ENCODE peak calls at places on chromosomes 4 and X, in four cellular contexts. One of them, this sample, is unnamed.

GRCh38 chr4:3644849-3645627 is 112.8 kb upstream of the LRPAP1 start:
- DNase-seq in GM04504: peak
- DNase-seq in stimulated activated CD4-positive, alpha-beta T cell treated with anti-CD3 and anti-CD28 coated beads, Interleukin-2, amount 100 ng/mL, for 24 hours: no peak
- DNase-seq in effector memory CD4-positive, alpha-beta T cell: no peak
- DNase-seq in this sample: no peak

GRCh38 chrX:9682456-9682855 is 83.2 kb downstream of the GPR143 start:
- DNase-seq in effector memory CD4-positive, alpha-beta T cell: no peak
- DNase-seq in stimulated activated CD4-positive, alpha-beta T cell treated with anti-CD3 and anti-CD28 coated beads, Interleukin-2, amount 100 ng/mL, for 24 hours: no peak
- DNase-seq in GM04504: no peak
- DNase-seq in this sample: no peak

GRCh38 chrX:54447461-54447860 is 7.3 kb downstream of the TSR2 start:
- DNase-seq in GM04504: no peak
- DNase-seq in effector memory CD4-positive, alpha-beta T cell: no peak
- DNase-seq in stimulated activated CD4-positive, alpha-beta T cell treated with anti-CD3 and anti-CD28 coated beads, Interleukin-2, amount 100 ng/mL, for 24 hours: no peak
- DNase-seq in this sample: no peak

GRCh38 chr4:73608677-73609594 is 11.3 kb downstream of the RASSF6 start:
- DNase-seq in stimulated activated CD4-positive, alpha-beta T cell treated with anti-CD3 and anti-CD28 coated beads, Interleukin-2, amount 100 ng/mL, for 24 hours: no peak
- DNase-seq in GM04504: peak
- DNase-seq in effector memory CD4-positive, alpha-beta T cell: no peak
- DNase-seq in this sample: no peak

GRCh38 chrX:78555401-78555980 is 103.6 kb downstream of the RTL3 start:
- DNase-seq in stimulated activated CD4-positive, alpha-beta T cell treated with anti-CD3 and anti-CD28 coated beads, Interleukin-2, amount 100 ng/mL, for 24 hours: no peak
- DNase-seq in effector memory CD4-positive, alpha-beta T cell: no peak
- DNase-seq in GM04504: no peak
- DNase-seq in this sample: no peak

GRCh38 chr4:22824091-22824490 is 131.4 kb downstream of the GBA3 start:
- DNase-seq in stimulated activated CD4-positive, alpha-beta T cell treated with anti-CD3 and anti-CD28 coated beads, Interleukin-2, amount 100 ng/mL, for 24 hours: no peak
- DNase-seq in effector memory CD4-positive, alpha-beta T cell: no peak
- DNase-seq in GM04504: no peak
- DNase-seq in this sample: no peak

GRCh38 chr4:26298198-26298950 is 22.4 kb upstream of the RBPJ start:
- DNase-seq in effector memory CD4-positive, alpha-beta T cell: no peak
- DNase-seq in GM04504: no peak
- DNase-seq in stimulated activated CD4-positive, alpha-beta T cell treated with anti-CD3 and anti-CD28 coated beads, Interleukin-2, amount 100 ng/mL, for 24 hours: no peak
- DNase-seq in this sample: no peak

GRCh38 chrX:149877636-149878035 is 3.3 kb upstream of the MAGEA8 start:
- DNase-seq in stimulated activated CD4-positive, alpha-beta T cell treated with anti-CD3 and anti-CD28 coated beads, Interleukin-2, amount 100 ng/mL, for 24 hours: no peak
- DNase-seq in effector memory CD4-positive, alpha-beta T cell: no peak
- DNase-seq in GM04504: no peak
- DNase-seq in this sample: no peak

GRCh38 chr4:30718021-30718888 is 1.9 kb upstream of the PCDH7 start:
- DNase-seq in stimulated activated CD4-positive, alpha-beta T cell treated with anti-CD3 and anti-CD28 coated beads, Interleukin-2, amount 100 ng/mL, for 24 hours: peak
- DNase-seq in effector memory CD4-positive, alpha-beta T cell: no peak
- DNase-seq in GM04504: peak
- DNase-seq in this sample: no peak

GRCh38 chrX:128781506-128781905 is 729.3 kb upstream of the ACTRT1 start:
- DNase-seq in stimulated activated CD4-positive, alpha-beta T cell treated with anti-CD3 and anti-CD28 coated beads, Interleukin-2, amount 100 ng/mL, for 24 hours: peak
- DNase-seq in effector memory CD4-positive, alpha-beta T cell: no peak
- DNase-seq in GM04504: no peak
- DNase-seq in this sample: no peak

GRCh38 chrX:67604979-67605703 is 61.3 kb downstream of the AR start:
- DNase-seq in effector memory CD4-positive, alpha-beta T cell: no peak
- DNase-seq in GM04504: peak
- DNase-seq in stimulated activated CD4-positive, alpha-beta T cell treated with anti-CD3 and anti-CD28 coated beads, Interleukin-2, amount 100 ng/mL, for 24 hours: no peak
- DNase-seq in this sample: peak

GRCh38 chr4:120801171-120801758 is 121.3 kb downstream of the PRDM5 start:
- DNase-seq in effector memory CD4-positive, alpha-beta T cell: no peak
- DNase-seq in stimulated activated CD4-positive, alpha-beta T cell treated with anti-CD3 and anti-CD28 coated beads, Interleukin-2, amount 100 ng/mL, for 24 hours: no peak
- DNase-seq in GM04504: no peak
- DNase-seq in this sample: no peak

GRCh38 chr4:26020896-26021295 is 106.9 kb downstream of the SMIM20 start:
- DNase-seq in effector memory CD4-positive, alpha-beta T cell: no peak
- DNase-seq in stimulated activated CD4-positive, alpha-beta T cell treated with anti-CD3 and anti-CD28 coated beads, Interleukin-2, amount 100 ng/mL, for 24 hours: no peak
- DNase-seq in GM04504: no peak
- DNase-seq in this sample: no peak

GRCh38 chr4:114180481-114180880 is 201.0 kb upstream of the ARSJ start:
- DNase-seq in GM04504: peak
- DNase-seq in stimulated activated CD4-positive, alpha-beta T cell treated with anti-CD3 and anti-CD28 coated beads, Interleukin-2, amount 100 ng/mL, for 24 hours: peak
- DNase-seq in effector memory CD4-positive, alpha-beta T cell: peak
- DNase-seq in this sample: peak

GRCh38 chr4:39319678-39320077 is 46.5 kb downstream of the RFC1 start:
- DNase-seq in stimulated activated CD4-positive, alpha-beta T cell treated with anti-CD3 and anti-CD28 coated beads, Interleukin-2, amount 100 ng/mL, for 24 hours: no peak
- DNase-seq in GM04504: peak
- DNase-seq in effector memory CD4-positive, alpha-beta T cell: no peak
- DNase-seq in this sample: peak

GRCh38 chrX:69746051-69746450 is 130.1 kb downstream of the EDA start:
- DNase-seq in stimulated activated CD4-positive, alpha-beta T cell treated with anti-CD3 and anti-CD28 coated beads, Interleukin-2, amount 100 ng/mL, for 24 hours: no peak
- DNase-seq in effector memory CD4-positive, alpha-beta T cell: no peak
- DNase-seq in GM04504: no peak
- DNase-seq in this sample: no peak

GRCh38 chrX:37783284-37783683 is 3.4 kb downstream of the CYBB start:
- DNase-seq in effector memory CD4-positive, alpha-beta T cell: no peak
- DNase-seq in GM04504: no peak
- DNase-seq in stimulated activated CD4-positive, alpha-beta T cell treated with anti-CD3 and anti-CD28 coated beads, Interleukin-2, amount 100 ng/mL, for 24 hours: no peak
- DNase-seq in this sample: no peak

GRCh38 chrX:24241822-24242648 is 71.8 kb downstream of the SUPT20HL2 start:
- DNase-seq in effector memory CD4-positive, alpha-beta T cell: no peak
- DNase-seq in GM04504: no peak
- DNase-seq in stimulated activated CD4-positive, alpha-beta T cell treated with anti-CD3 and anti-CD28 coated beads, Interleukin-2, amount 100 ng/mL, for 24 hours: no peak
- DNase-seq in this sample: no peak

GRCh38 chrX:13721371-13721770 is 13.0 kb downstream of the TRAPPC2 start:
- DNase-seq in effector memory CD4-positive, alpha-beta T cell: no peak
- DNase-seq in GM04504: no peak
- DNase-seq in stimulated activated CD4-positive, alpha-beta T cell treated with anti-CD3 and anti-CD28 coated beads, Interleukin-2, amount 100 ng/mL, for 24 hours: no peak
- DNase-seq in this sample: no peak

GRCh38 chr4:54176202-54176601 is 52.9 kb upstream of the PDGFRA start:
- DNase-seq in stimulated activated CD4-positive, alpha-beta T cell treated with anti-CD3 and anti-CD28 coated beads, Interleukin-2, amount 100 ng/mL, for 24 hours: no peak
- DNase-seq in effector memory CD4-positive, alpha-beta T cell: no peak
- DNase-seq in GM04504: no peak
- DNase-seq in this sample: no peak

GRCh38 chr4:97828646-97829045 is 314.6 kb downstream of the STPG2 start:
- DNase-seq in effector memory CD4-positive, alpha-beta T cell: no peak
- DNase-seq in GM04504: no peak
- DNase-seq in stimulated activated CD4-positive, alpha-beta T cell treated with anti-CD3 and anti-CD28 coated beads, Interleukin-2, amount 100 ng/mL, for 24 hours: no peak
- DNase-seq in this sample: no peak

GRCh38 chr4:1395941-1396805 is 10.1 kb downstream of the NKX1-1 start:
- DNase-seq in stimulated activated CD4-positive, alpha-beta T cell treated with anti-CD3 and anti-CD28 coated beads, Interleukin-2, amount 100 ng/mL, for 24 hours: no peak
- DNase-seq in effector memory CD4-positive, alpha-beta T cell: no peak
- DNase-seq in GM04504: no peak
- DNase-seq in this sample: no peak

GRCh38 chr4:91116861-91117260 is 989.7 kb downstream of the CCSER1 start:
- DNase-seq in effector memory CD4-positive, alpha-beta T cell: no peak
- DNase-seq in stimulated activated CD4-positive, alpha-beta T cell treated with anti-CD3 and anti-CD28 coated beads, Interleukin-2, amount 100 ng/mL, for 24 hours: no peak
- DNase-seq in GM04504: no peak
- DNase-seq in this sample: no peak

GRCh38 chrX:111352424-111352823 is 59.6 kb downstream of the DCX start:
- DNase-seq in effector memory CD4-positive, alpha-beta T cell: no peak
- DNase-seq in stimulated activated CD4-positive, alpha-beta T cell treated with anti-CD3 and anti-CD28 coated beads, Interleukin-2, amount 100 ng/mL, for 24 hours: no peak
- DNase-seq in GM04504: no peak
- DNase-seq in this sample: no peak

GRCh38 chrX:138748480-138748879 is 37.0 kb upstream of the FGF13 start:
- DNase-seq in GM04504: no peak
- DNase-seq in stimulated activated CD4-positive, alpha-beta T cell treated with anti-CD3 and anti-CD28 coated beads, Interleukin-2, amount 100 ng/mL, for 24 hours: no peak
- DNase-seq in effector memory CD4-positive, alpha-beta T cell: no peak
- DNase-seq in this sample: no peak

GRCh38 chr4:139556071-139556734 is at the start of gene SETD7:
- DNase-seq in stimulated activated CD4-positive, alpha-beta T cell treated with anti-CD3 and anti-CD28 coated beads, Interleukin-2, amount 100 ng/mL, for 24 hours: peak
- DNase-seq in GM04504: peak
- DNase-seq in effector memory CD4-positive, alpha-beta T cell: peak
- DNase-seq in this sample: no peak

GRCh38 chr4:1030559-1030958 is 19.1 kb downstream of the FGFRL1 start:
- DNase-seq in GM04504: no peak
- DNase-seq in effector memory CD4-positive, alpha-beta T cell: no peak
- DNase-seq in stimulated activated CD4-positive, alpha-beta T cell treated with anti-CD3 and anti-CD28 coated beads, Interleukin-2, amount 100 ng/mL, for 24 hours: no peak
- DNase-seq in this sample: no peak

GRCh38 chrX:10444204-10444603 is 176.2 kb downstream of the MID1 start:
- DNase-seq in GM04504: no peak
- DNase-seq in stimulated activated CD4-positive, alpha-beta T cell treated with anti-CD3 and anti-CD28 coated beads, Interleukin-2, amount 100 ng/mL, for 24 hours: no peak
- DNase-seq in effector memory CD4-positive, alpha-beta T cell: no peak
- DNase-seq in this sample: no peak

GRCh38 chrX:55326985-55327384 is 62.3 kb upstream of the PAGE3 start:
- DNase-seq in GM04504: no peak
- DNase-seq in stimulated activated CD4-positive, alpha-beta T cell treated with anti-CD3 and anti-CD28 coated beads, Interleukin-2, amount 100 ng/mL, for 24 hours: no peak
- DNase-seq in effector memory CD4-positive, alpha-beta T cell: no peak
- DNase-seq in this sample: no peak

GRCh38 chr4:184306949-184307348 is 89.3 kb upstream of the ENPP6 start:
- DNase-seq in GM04504: no peak
- DNase-seq in effector memory CD4-positive, alpha-beta T cell: no peak
- DNase-seq in stimulated activated CD4-positive, alpha-beta T cell treated with anti-CD3 and anti-CD28 coated beads, Interleukin-2, amount 100 ng/mL, for 24 hours: no peak
- DNase-seq in this sample: no peak

GRCh38 chr4:42473071-42473684 is 75.9 kb downstream of the SHISA3 start:
- DNase-seq in effector memory CD4-positive, alpha-beta T cell: no peak
- DNase-seq in stimulated activated CD4-positive, alpha-beta T cell treated with anti-CD3 and anti-CD28 coated beads, Interleukin-2, amount 100 ng/mL, for 24 hours: no peak
- DNase-seq in GM04504: no peak
- DNase-seq in this sample: no peak

This sample was measured in smooth muscle cell of the brain vasculature.